ENCODE peak calls at places on chromosome 18, in seven cellular contexts. One of them, this sample, is unnamed. For H3K27me3, the result is how much of the 10 kb centered on the place peaks cover.

GRCh38 chr18:49754866-49755265 is 58.5 kb downstream of the ACAA2 start:
- DNase-seq in GM23248: peak
- DNase-seq in GM23338: no peak
- DNase-seq in hepatocyte: no peak
- DNase-seq in SK-N-SH: no peak
- DNase-seq in PC-3: no peak
- DNase-seq in neural progenitor cell: no peak
- DNase-seq in this sample: no peak

GRCh38 chr18:59609654-59610053 is 87.6 kb downstream of the CCBE1 start:
- DNase-seq in GM23248: no peak
- DNase-seq in GM23338: no peak
- DNase-seq in hepatocyte: no peak
- DNase-seq in SK-N-SH: no peak
- DNase-seq in PC-3: no peak
- DNase-seq in neural progenitor cell: no peak
- DNase-seq in this sample: no peak

GRCh38 chr18:9708882-9709877 is 1.1 kb downstream of the RAB31 start:
- DNase-seq in GM23248: peak
- DNase-seq in GM23338: peak
- DNase-seq in hepatocyte: peak
- DNase-seq in SK-N-SH: no peak
- DNase-seq in PC-3: no peak
- DNase-seq in neural progenitor cell: peak
- DNase-seq in this sample: peak

GRCh38 chr18:45245036-45245638 is 370.1 kb upstream of the SLC14A2 start:
- DNase-seq in GM23248: peak
- DNase-seq in GM23338: no peak
- DNase-seq in hepatocyte: no peak
- DNase-seq in SK-N-SH: peak
- DNase-seq in PC-3: no peak
- DNase-seq in neural progenitor cell: no peak
- DNase-seq in this sample: no peak

GRCh38 chr18:73331212-73331772 is 463.5 kb upstream of the NETO1 start:
- DNase-seq in GM23248: no peak
- DNase-seq in GM23338: peak
- DNase-seq in hepatocyte: no peak
- DNase-seq in SK-N-SH: no peak
- DNase-seq in PC-3: no peak
- DNase-seq in neural progenitor cell: peak
- DNase-seq in this sample: no peak

GRCh38 chr18:25759111-25759510 is 331.3 kb downstream of the SS18 start:
- DNase-seq in GM23248: no peak
- DNase-seq in GM23338: no peak
- DNase-seq in hepatocyte: no peak
- DNase-seq in SK-N-SH: no peak
- DNase-seq in PC-3: no peak
- DNase-seq in neural progenitor cell: no peak
- DNase-seq in this sample: no peak

GRCh38 chr18:74396252-74397204 is 60.6 kb downstream of the DIPK1C start:
- DNase-seq in GM23248: no peak
- DNase-seq in GM23338: no peak
- DNase-seq in hepatocyte: peak
- DNase-seq in SK-N-SH: no peak
- DNase-seq in PC-3: no peak
- DNase-seq in neural progenitor cell: no peak
- DNase-seq in this sample: no peak

GRCh38 chr18:73414598-73414997 is 546.8 kb upstream of the NETO1 start:
- DNase-seq in GM23248: no peak
- DNase-seq in GM23338: no peak
- DNase-seq in hepatocyte: no peak
- DNase-seq in SK-N-SH: no peak
- DNase-seq in PC-3: no peak
- DNase-seq in neural progenitor cell: no peak
- DNase-seq in this sample: no peak

GRCh38 chr18:56038258-56039030 is 450.5 kb upstream of the TCF4 start:
- DNase-seq in GM23248: no peak
- DNase-seq in GM23338: no peak
- DNase-seq in hepatocyte: no peak
- DNase-seq in SK-N-SH: peak
- DNase-seq in PC-3: no peak
- DNase-seq in neural progenitor cell: no peak
- DNase-seq in this sample: no peak

GRCh38 chr18:58612239-58613055 is 16.4 kb downstream of the ALPK2 start:
- DNase-seq in GM23248: peak
- DNase-seq in GM23338: no peak
- DNase-seq in hepatocyte: no peak
- DNase-seq in SK-N-SH: no peak
- DNase-seq in PC-3: peak
- DNase-seq in neural progenitor cell: peak
- DNase-seq in this sample: no peak

GRCh38 chr18:56124186-56124585 is 514.2 kb downstream of the TXNL1 start:
- DNase-seq in GM23248: peak
- DNase-seq in GM23338: no peak
- DNase-seq in hepatocyte: no peak
- DNase-seq in SK-N-SH: no peak
- DNase-seq in PC-3: peak
- DNase-seq in neural progenitor cell: no peak
- DNase-seq in this sample: no peak

GRCh38 chr18:10205136-10205535 is 249.3 kb upstream of the APCDD1 start:
- DNase-seq in GM23248: no peak
- DNase-seq in GM23338: no peak
- DNase-seq in hepatocyte: no peak
- DNase-seq in SK-N-SH: peak
- DNase-seq in PC-3: no peak
- DNase-seq in neural progenitor cell: no peak
- DNase-seq in this sample: no peak

GRCh38 chr18:75207298-75208054 is 1.5 kb downstream of the PTGR3 start:
- DNase-seq in GM23248: peak
- DNase-seq in GM23338: no peak
- DNase-seq in hepatocyte: no peak
- DNase-seq in SK-N-SH: no peak
- DNase-seq in PC-3: peak
- DNase-seq in neural progenitor cell: peak
- DNase-seq in this sample: no peak

GRCh38 chr18:25033747-25034471 is 318.1 kb downstream of the ZNF521 start:
- DNase-seq in GM23248: no peak
- DNase-seq in GM23338: no peak
- DNase-seq in hepatocyte: no peak
- DNase-seq in SK-N-SH: no peak
- DNase-seq in PC-3: no peak
- DNase-seq in neural progenitor cell: no peak
- DNase-seq in this sample: no peak

GRCh38 chr18:39487932-39488331 is 1922.3 kb upstream of the CELF4 start:
- DNase-seq in GM23248: no peak
- DNase-seq in GM23338: no peak
- DNase-seq in hepatocyte: peak
- DNase-seq in SK-N-SH: no peak
- DNase-seq in PC-3: no peak
- DNase-seq in neural progenitor cell: no peak
- DNase-seq in this sample: no peak

GRCh38 chr18:25052426-25052825 is 299.5 kb downstream of the ZNF521 start:
- DNase-seq in GM23248: no peak
- DNase-seq in GM23338: no peak
- DNase-seq in hepatocyte: no peak
- DNase-seq in SK-N-SH: no peak
- DNase-seq in PC-3: no peak
- DNase-seq in neural progenitor cell: no peak
- DNase-seq in this sample: no peak

GRCh38 chr18:56307771-56308170 is 330.6 kb downstream of the TXNL1 start:
- DNase-seq in GM23248: no peak
- DNase-seq in GM23338: no peak
- DNase-seq in hepatocyte: no peak
- DNase-seq in SK-N-SH: no peak
- DNase-seq in PC-3: no peak
- DNase-seq in neural progenitor cell: no peak
- DNase-seq in this sample: peak

GRCh38 chr18:13183359-13183758 is 35.2 kb upstream of the LDLRAD4 start:
- DNase-seq in GM23248: no peak
- DNase-seq in GM23338: no peak
- DNase-seq in hepatocyte: no peak
- DNase-seq in SK-N-SH: no peak
- DNase-seq in PC-3: no peak
- DNase-seq in neural progenitor cell: no peak
- DNase-seq in this sample: no peak

GRCh38 chr18:60024345-60024744 is 124.5 kb downstream of the PMAIP1 start:
- DNase-seq in GM23248: no peak
- DNase-seq in GM23338: no peak
- DNase-seq in hepatocyte: no peak
- DNase-seq in SK-N-SH: no peak
- DNase-seq in PC-3: no peak
- DNase-seq in neural progenitor cell: no peak
- DNase-seq in this sample: no peak

GRCh38 chr18:79503891-79504475 is 108.3 kb downstream of the NFATC1 start:
- DNase-seq in GM23248: no peak
- DNase-seq in GM23338: no peak
- DNase-seq in hepatocyte: no peak
- DNase-seq in SK-N-SH: no peak
- DNase-seq in PC-3: no peak
- DNase-seq in neural progenitor cell: no peak
- DNase-seq in this sample: no peak

GRCh38 chr18:48409591-48410094 is 460 bp upstream of the ZBTB7C start:
- DNase-seq in GM23248: peak
- DNase-seq in GM23338: peak
- DNase-seq in hepatocyte: peak
- DNase-seq in SK-N-SH: peak
- DNase-seq in PC-3: no peak
- DNase-seq in neural progenitor cell: no peak
- DNase-seq in this sample: no peak
- TF ChIP-seq EZH2phosphoT487 in GM23248: no peak
- TF ChIP-seq EZH2phosphoT487 in GM23338: no peak
- TF ChIP-seq EZH2phosphoT487 in hepatocyte: no peak
- TF ChIP-seq EZH2phosphoT487 in SK-N-SH: no peak
- TF ChIP-seq EZH2phosphoT487 in PC-3: no peak
- TF ChIP-seq EZH2phosphoT487 in neural progenitor cell: no peak
- TF ChIP-seq EZH2phosphoT487 in this sample: no peak

GRCh38 chr18:57426187-57426586 is 9.0 kb upstream of the ONECUT2 start:
- DNase-seq in GM23248: no peak
- DNase-seq in GM23338: no peak
- DNase-seq in hepatocyte: no peak
- DNase-seq in SK-N-SH: no peak
- DNase-seq in PC-3: no peak
- DNase-seq in neural progenitor cell: no peak
- DNase-seq in this sample: peak
- H3K27me3 ChIP-seq in GM23248: half or more
- H3K27me3 ChIP-seq in GM23338: half or more
- H3K27me3 ChIP-seq in hepatocyte: half or more
- H3K27me3 ChIP-seq in SK-N-SH: under half
- H3K27me3 ChIP-seq in PC-3: half or more
- H3K27me3 ChIP-seq in neural progenitor cell: half or more
- H3K27me3 ChIP-seq in this sample: under half

DNA sequence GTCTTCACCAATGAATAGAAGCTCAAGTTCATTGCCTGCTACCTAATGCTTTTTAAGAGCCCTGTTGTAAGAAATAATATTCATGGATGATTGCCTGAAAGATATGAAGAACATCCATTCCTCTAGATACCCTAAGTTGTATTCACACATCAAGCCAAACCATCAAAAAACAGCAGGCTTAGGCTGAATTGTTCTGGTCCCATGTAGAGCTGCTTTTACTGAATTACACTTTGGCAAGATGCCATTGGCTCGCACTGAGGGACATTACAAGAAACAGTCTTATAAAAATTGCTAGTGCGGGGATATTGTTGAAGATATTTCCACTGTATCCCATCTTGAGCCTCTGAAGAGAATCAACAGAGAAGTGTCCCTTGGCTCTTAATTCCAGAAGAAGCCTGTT is 107.6 kb downstream of the COLEC12 start:
- DNase-seq in GM23248: no peak
- DNase-seq in GM23338: no peak
- DNase-seq in hepatocyte: no peak
- DNase-seq in SK-N-SH: no peak
- DNase-seq in PC-3: no peak
- DNase-seq in neural progenitor cell: no peak
- DNase-seq in this sample: no peak
- TF ChIP-seq EZH2phosphoT487 in GM23248: no peak
- TF ChIP-seq EZH2phosphoT487 in GM23338: no peak
- TF ChIP-seq EZH2phosphoT487 in hepatocyte: no peak
- TF ChIP-seq EZH2phosphoT487 in SK-N-SH: no peak
- TF ChIP-seq EZH2phosphoT487 in PC-3: no peak
- TF ChIP-seq EZH2phosphoT487 in neural progenitor cell: no peak
- TF ChIP-seq EZH2phosphoT487 in this sample: no peak

GRCh38 chr18:22173928-22174301 is 4.5 kb downstream of the GATA6 start:
- DNase-seq in GM23248: no peak
- DNase-seq in GM23338: peak
- DNase-seq in hepatocyte: no peak
- DNase-seq in SK-N-SH: no peak
- DNase-seq in PC-3: no peak
- DNase-seq in neural progenitor cell: peak
- DNase-seq in this sample: no peak
- H3K27me3 ChIP-seq in GM23248: under half
- H3K27me3 ChIP-seq in GM23338: half or more
- H3K27me3 ChIP-seq in hepatocyte: under half
- H3K27me3 ChIP-seq in SK-N-SH: half or more
- H3K27me3 ChIP-seq in PC-3: under half
- H3K27me3 ChIP-seq in neural progenitor cell: half or more
- H3K27me3 ChIP-seq in this sample: under half